ENCODE peak calls at places on chromosomes 1 and 21, in eight cellular contexts. U is mammary epithelial cell; A is fibroblast of gingiva; S is activated naive CD4-positive, alpha-beta T cell treated with Interleukin-2 at 50 U/mL for 16 hours; Z is T-cell; Q is T-helper 2 cell; M is fibroblast of mammary gland; V is activated CD4-positive, alpha-beta memory T cell treated with anti-CD3 and anti-CD28 coated beads, Interleukin-2, amount 10 ng/mL, durations not matched to agents 7 days and 5 days. G is an unnamed sample.

GRCh38 chr1:30753660-30754123 is 3.9 kb downstream of the LAPTM5 start:
- DNase-seq in U (no peak), A (no peak), S (no peak), Z (no peak), Q (no peak), M (no peak), V (no peak), G (no peak)

GRCh38 chr1:29388170-29388569 is 151.8 kb downstream of the PTPRU start:
- DNase-seq in U (no peak), A (no peak), S (no peak), Z (no peak), Q (no peak), M (no peak), V (no peak), G (no peak)

GRCh38 chr21:41993744-41994143 is 16.4 kb downstream of the ZBTB21 start:
- DNase-seq in U (no peak), A (peak), S (no peak), Z (no peak), Q (no peak), M (peak), V (no peak), G (peak)

GRCh38 chr1:198798923-198799386 is 160.1 kb downstream of the PTPRC start:
- DNase-seq in U (no peak), A (no peak), S (no peak), Z (no peak), Q (no peak), M (no peak), V (no peak), G (no peak)

GRCh38 chr1:27491748-27492700 is 2.1 kb upstream of the WASF2 start:
- DNase-seq in U (no peak), A (peak), S (no peak), Z (no peak), Q (peak), M (no peak), V (no peak), G (peak)

GRCh38 chr1:193216920-193217319 is 30.5 kb upstream of the B3GALT2 start:
- DNase-seq in U (no peak), A (no peak), S (no peak), Z (no peak), Q (no peak), M (no peak), V (no peak), G (no peak)

GRCh38 chr1:225461533-225462428 is 33.9 kb upstream of the LBR start:
- DNase-seq in U (no peak), A (peak), S (no peak), Z (no peak), Q (no peak), M (no peak), V (no peak), G (no peak)

GRCh38 chr1:221611930-221612777 is 129.7 kb downstream of the DUSP10 start:
- DNase-seq in U (peak), A (peak), S (no peak), Z (no peak), Q (peak), M (peak), V (no peak), G (peak)